ENCODE peak calls at places on chromosomes 16 and 17, in eight cellular contexts. One of them, this sample, is unnamed.

GRCh38 chr16:551210-551609 is 9.0 kb upstream of the PRR35 start:
- DNase-seq in activated CD4-positive, alpha-beta memory T cell treated with anti-CD3 and anti-CD28 coated beads for 36 hours: no peak
- DNase-seq in NCI-H1092 treated with DMSO at 0.1 percent for 48 hours: no peak
- DNase-seq in tibial artery: no peak
- DNase-seq in astrocyte of the spinal cord: no peak
- DNase-seq in CMK: no peak
- DNase-seq in H1: no peak
- DNase-seq in mesenteric fat pad: no peak
- DNase-seq in this sample: no peak

GRCh38 chr16:14289692-14290340 is 218.7 kb downstream of the MRTFB start:
- DNase-seq in astrocyte of the spinal cord: no peak
- DNase-seq in CMK: peak
- DNase-seq in tibial artery: no peak
- DNase-seq in activated CD4-positive, alpha-beta memory T cell treated with anti-CD3 and anti-CD28 coated beads for 36 hours: peak
- DNase-seq in H1: peak
- DNase-seq in mesenteric fat pad: no peak
- DNase-seq in NCI-H1092 treated with DMSO at 0.1 percent for 48 hours: peak
- DNase-seq in this sample: no peak

GRCh38 chr17:67829331-67829730 is 4.0 kb downstream of the BPTF start:
- DNase-seq in mesenteric fat pad: no peak
- DNase-seq in CMK: no peak
- DNase-seq in activated CD4-positive, alpha-beta memory T cell treated with anti-CD3 and anti-CD28 coated beads for 36 hours: peak
- DNase-seq in tibial artery: no peak
- DNase-seq in H1: peak
- DNase-seq in astrocyte of the spinal cord: no peak
- DNase-seq in NCI-H1092 treated with DMSO at 0.1 percent for 48 hours: no peak
- DNase-seq in this sample: no peak

GRCh38 chr17:44979426-44980273 is 11.5 kb upstream of the C1QL1 start:
- DNase-seq in astrocyte of the spinal cord: no peak
- DNase-seq in activated CD4-positive, alpha-beta memory T cell treated with anti-CD3 and anti-CD28 coated beads for 36 hours: no peak
- DNase-seq in CMK: no peak
- DNase-seq in H1: no peak
- DNase-seq in mesenteric fat pad: no peak
- DNase-seq in tibial artery: no peak
- DNase-seq in NCI-H1092 treated with DMSO at 0.1 percent for 48 hours: peak
- DNase-seq in this sample: no peak

GRCh38 chr17:10369239-10369638 is 3.6 kb downstream of the MYH13 start:
- DNase-seq in tibial artery: no peak
- DNase-seq in CMK: no peak
- DNase-seq in astrocyte of the spinal cord: no peak
- DNase-seq in NCI-H1092 treated with DMSO at 0.1 percent for 48 hours: no peak
- DNase-seq in H1: no peak
- DNase-seq in mesenteric fat pad: no peak
- DNase-seq in activated CD4-positive, alpha-beta memory T cell treated with anti-CD3 and anti-CD28 coated beads for 36 hours: no peak
- DNase-seq in this sample: no peak

GRCh38 chr17:35577826-35578194 is 561 bp downstream of the PEX12 start:
- DNase-seq in astrocyte of the spinal cord: peak
- DNase-seq in CMK: no peak
- DNase-seq in NCI-H1092 treated with DMSO at 0.1 percent for 48 hours: no peak
- DNase-seq in tibial artery: no peak
- DNase-seq in activated CD4-positive, alpha-beta memory T cell treated with anti-CD3 and anti-CD28 coated beads for 36 hours: no peak
- DNase-seq in H1: no peak
- DNase-seq in mesenteric fat pad: no peak
- DNase-seq in this sample: no peak

GRCh38 chr17:69418535-69418934 is 4.0 kb downstream of the MAP2K6 start:
- DNase-seq in H1: no peak
- DNase-seq in mesenteric fat pad: no peak
- DNase-seq in NCI-H1092 treated with DMSO at 0.1 percent for 48 hours: no peak
- DNase-seq in astrocyte of the spinal cord: no peak
- DNase-seq in CMK: no peak
- DNase-seq in activated CD4-positive, alpha-beta memory T cell treated with anti-CD3 and anti-CD28 coated beads for 36 hours: no peak
- DNase-seq in tibial artery: no peak
- DNase-seq in this sample: no peak

GRCh38 chr17:76598004-76598439 is 12.4 kb upstream of the ST6GALNAC2 start:
- DNase-seq in astrocyte of the spinal cord: no peak
- DNase-seq in tibial artery: no peak
- DNase-seq in activated CD4-positive, alpha-beta memory T cell treated with anti-CD3 and anti-CD28 coated beads for 36 hours: no peak
- DNase-seq in NCI-H1092 treated with DMSO at 0.1 percent for 48 hours: peak
- DNase-seq in CMK: no peak
- DNase-seq in mesenteric fat pad: no peak
- DNase-seq in H1: no peak
- DNase-seq in this sample: no peak

GRCh38 chr16:54447606-54448440 is 161.2 kb upstream of the IRX3 start:
- DNase-seq in NCI-H1092 treated with DMSO at 0.1 percent for 48 hours: no peak
- DNase-seq in CMK: no peak
- DNase-seq in tibial artery: no peak
- DNase-seq in mesenteric fat pad: no peak
- DNase-seq in activated CD4-positive, alpha-beta memory T cell treated with anti-CD3 and anti-CD28 coated beads for 36 hours: peak
- DNase-seq in H1: no peak
- DNase-seq in astrocyte of the spinal cord: peak
- DNase-seq in this sample: no peak

GRCh38 chr17:31433091-31433790 is 41.8 kb downstream of the RAB11FIP4 start:
- DNase-seq in tibial artery: no peak
- DNase-seq in activated CD4-positive, alpha-beta memory T cell treated with anti-CD3 and anti-CD28 coated beads for 36 hours: peak
- DNase-seq in CMK: peak
- DNase-seq in NCI-H1092 treated with DMSO at 0.1 percent for 48 hours: no peak
- DNase-seq in astrocyte of the spinal cord: no peak
- DNase-seq in H1: no peak
- DNase-seq in mesenteric fat pad: no peak
- DNase-seq in this sample: no peak

GRCh38 chr16:85627835-85628556 is 14.9 kb downstream of the GSE1 start:
- DNase-seq in CMK: no peak
- DNase-seq in astrocyte of the spinal cord: no peak
- DNase-seq in NCI-H1092 treated with DMSO at 0.1 percent for 48 hours: no peak
- DNase-seq in mesenteric fat pad: no peak
- DNase-seq in H1: no peak
- DNase-seq in tibial artery: no peak
- DNase-seq in activated CD4-positive, alpha-beta memory T cell treated with anti-CD3 and anti-CD28 coated beads for 36 hours: no peak
- DNase-seq in this sample: no peak

GRCh38 chr17:77877674-77878355 is 80.7 kb upstream of the TNRC6C start:
- DNase-seq in mesenteric fat pad: no peak
- DNase-seq in astrocyte of the spinal cord: no peak
- DNase-seq in activated CD4-positive, alpha-beta memory T cell treated with anti-CD3 and anti-CD28 coated beads for 36 hours: no peak
- DNase-seq in CMK: no peak
- DNase-seq in tibial artery: no peak
- DNase-seq in H1: no peak
- DNase-seq in NCI-H1092 treated with DMSO at 0.1 percent for 48 hours: no peak
- DNase-seq in this sample: no peak

GRCh38 chr16:11080999-11081630 is 136.8 kb downstream of the CLEC16A start:
- DNase-seq in astrocyte of the spinal cord: no peak
- DNase-seq in CMK: no peak
- DNase-seq in H1: no peak
- DNase-seq in mesenteric fat pad: no peak
- DNase-seq in NCI-H1092 treated with DMSO at 0.1 percent for 48 hours: no peak
- DNase-seq in tibial artery: peak
- DNase-seq in activated CD4-positive, alpha-beta memory T cell treated with anti-CD3 and anti-CD28 coated beads for 36 hours: no peak
- DNase-seq in this sample: no peak

GRCh38 chr16:75216576-75216975 is 2.2 kb upstream of the CTRB1 start:
- DNase-seq in astrocyte of the spinal cord: no peak
- DNase-seq in mesenteric fat pad: no peak
- DNase-seq in NCI-H1092 treated with DMSO at 0.1 percent for 48 hours: no peak
- DNase-seq in activated CD4-positive, alpha-beta memory T cell treated with anti-CD3 and anti-CD28 coated beads for 36 hours: no peak
- DNase-seq in CMK: no peak
- DNase-seq in H1: no peak
- DNase-seq in tibial artery: no peak
- DNase-seq in this sample: no peak

GRCh38 chr16:4370570-4371480 is 823 bp upstream of the VASN start:
- DNase-seq in H1: no peak
- DNase-seq in activated CD4-positive, alpha-beta memory T cell treated with anti-CD3 and anti-CD28 coated beads for 36 hours: no peak
- DNase-seq in mesenteric fat pad: no peak
- DNase-seq in CMK: peak
- DNase-seq in NCI-H1092 treated with DMSO at 0.1 percent for 48 hours: no peak
- DNase-seq in tibial artery: peak
- DNase-seq in astrocyte of the spinal cord: peak
- DNase-seq in this sample: no peak

GRCh38 chr17:66542183-66542966 is 240.0 kb downstream of the PRKCA start:
- DNase-seq in mesenteric fat pad: no peak
- DNase-seq in NCI-H1092 treated with DMSO at 0.1 percent for 48 hours: no peak
- DNase-seq in activated CD4-positive, alpha-beta memory T cell treated with anti-CD3 and anti-CD28 coated beads for 36 hours: no peak
- DNase-seq in tibial artery: no peak
- DNase-seq in CMK: no peak
- DNase-seq in astrocyte of the spinal cord: peak
- DNase-seq in H1: no peak
- DNase-seq in this sample: no peak

GRCh38 chr17:40901981-40902862 is 17.2 kb upstream of the KRT20 start:
- DNase-seq in tibial artery: no peak
- DNase-seq in CMK: no peak
- DNase-seq in mesenteric fat pad: no peak
- DNase-seq in H1: no peak
- DNase-seq in astrocyte of the spinal cord: peak
- DNase-seq in activated CD4-positive, alpha-beta memory T cell treated with anti-CD3 and anti-CD28 coated beads for 36 hours: no peak
- DNase-seq in NCI-H1092 treated with DMSO at 0.1 percent for 48 hours: peak
- DNase-seq in this sample: no peak

GRCh38 chr17:50817838-50818237 is 17.5 kb upstream of the WFIKKN2 start:
- DNase-seq in NCI-H1092 treated with DMSO at 0.1 percent for 48 hours: no peak
- DNase-seq in mesenteric fat pad: no peak
- DNase-seq in activated CD4-positive, alpha-beta memory T cell treated with anti-CD3 and anti-CD28 coated beads for 36 hours: no peak
- DNase-seq in CMK: no peak
- DNase-seq in astrocyte of the spinal cord: peak
- DNase-seq in tibial artery: no peak
- DNase-seq in H1: no peak
- DNase-seq in this sample: no peak

GRCh38 chr17:74872313-74873035 is at the start of gene FDXR:
- DNase-seq in activated CD4-positive, alpha-beta memory T cell treated with anti-CD3 and anti-CD28 coated beads for 36 hours: no peak
- DNase-seq in mesenteric fat pad: no peak
- DNase-seq in CMK: peak
- DNase-seq in NCI-H1092 treated with DMSO at 0.1 percent for 48 hours: no peak
- DNase-seq in astrocyte of the spinal cord: no peak
- DNase-seq in tibial artery: no peak
- DNase-seq in H1: no peak
- DNase-seq in this sample: no peak

GRCh38 chr16:82138478-82139285 is 31.3 kb downstream of the MPHOSPH6 start:
- DNase-seq in astrocyte of the spinal cord: no peak
- DNase-seq in NCI-H1092 treated with DMSO at 0.1 percent for 48 hours: no peak
- DNase-seq in mesenteric fat pad: no peak
- DNase-seq in tibial artery: no peak
- DNase-seq in CMK: no peak
- DNase-seq in activated CD4-positive, alpha-beta memory T cell treated with anti-CD3 and anti-CD28 coated beads for 36 hours: no peak
- DNase-seq in H1: no peak
- DNase-seq in this sample: no peak

GRCh38 chr16:89256651-89257254 is 39.2 kb downstream of the ZNF778 start:
- DNase-seq in tibial artery: no peak
- DNase-seq in NCI-H1092 treated with DMSO at 0.1 percent for 48 hours: peak
- DNase-seq in activated CD4-positive, alpha-beta memory T cell treated with anti-CD3 and anti-CD28 coated beads for 36 hours: peak
- DNase-seq in mesenteric fat pad: no peak
- DNase-seq in astrocyte of the spinal cord: peak
- DNase-seq in CMK: no peak
- DNase-seq in H1: peak
- DNase-seq in this sample: no peak

GRCh38 chr17:42027961-42028790 is 8.3 kb downstream of the NKIRAS2 start:
- DNase-seq in H1: peak
- DNase-seq in astrocyte of the spinal cord: no peak
- DNase-seq in NCI-H1092 treated with DMSO at 0.1 percent for 48 hours: no peak
- DNase-seq in activated CD4-positive, alpha-beta memory T cell treated with anti-CD3 and anti-CD28 coated beads for 36 hours: no peak
- DNase-seq in mesenteric fat pad: no peak
- DNase-seq in CMK: no peak
- DNase-seq in tibial artery: no peak
- DNase-seq in this sample: no peak

GRCh38 chr17:82859431-82860403 is 19.9 kb upstream of the ZNF750 start:
- DNase-seq in CMK: peak
- DNase-seq in activated CD4-positive, alpha-beta memory T cell treated with anti-CD3 and anti-CD28 coated beads for 36 hours: peak
- DNase-seq in H1: no peak
- DNase-seq in astrocyte of the spinal cord: peak
- DNase-seq in NCI-H1092 treated with DMSO at 0.1 percent for 48 hours: no peak
- DNase-seq in mesenteric fat pad: no peak
- DNase-seq in tibial artery: peak
- DNase-seq in this sample: no peak

GRCh38 chr17:56752263-56752662 is 81.5 kb downstream of the C17orf67 start:
- DNase-seq in H1: no peak
- DNase-seq in CMK: no peak
- DNase-seq in NCI-H1092 treated with DMSO at 0.1 percent for 48 hours: no peak
- DNase-seq in astrocyte of the spinal cord: no peak
- DNase-seq in mesenteric fat pad: no peak
- DNase-seq in activated CD4-positive, alpha-beta memory T cell treated with anti-CD3 and anti-CD28 coated beads for 36 hours: no peak
- DNase-seq in tibial artery: no peak
- DNase-seq in this sample: no peak

GRCh38 chr16:49519008-49519656 is 145.5 kb downstream of the C16orf78 start:
- DNase-seq in tibial artery: no peak
- DNase-seq in CMK: no peak
- DNase-seq in mesenteric fat pad: no peak
- DNase-seq in H1: no peak
- DNase-seq in activated CD4-positive, alpha-beta memory T cell treated with anti-CD3 and anti-CD28 coated beads for 36 hours: peak
- DNase-seq in NCI-H1092 treated with DMSO at 0.1 percent for 48 hours: no peak
- DNase-seq in astrocyte of the spinal cord: no peak
- DNase-seq in this sample: no peak

GRCh38 chr16:80682435-80683070 is 121.8 kb downstream of the CDYL2 start:
- DNase-seq in NCI-H1092 treated with DMSO at 0.1 percent for 48 hours: no peak
- DNase-seq in astrocyte of the spinal cord: peak
- DNase-seq in CMK: no peak
- DNase-seq in activated CD4-positive, alpha-beta memory T cell treated with anti-CD3 and anti-CD28 coated beads for 36 hours: no peak
- DNase-seq in mesenteric fat pad: no peak
- DNase-seq in H1: no peak
- DNase-seq in tibial artery: no peak
- DNase-seq in this sample: no peak

GRCh38 chr16:26645629-26646028 is 421.1 kb upstream of the C16orf82 start:
- DNase-seq in NCI-H1092 treated with DMSO at 0.1 percent for 48 hours: no peak
- DNase-seq in astrocyte of the spinal cord: no peak
- DNase-seq in mesenteric fat pad: no peak
- DNase-seq in tibial artery: no peak
- DNase-seq in activated CD4-positive, alpha-beta memory T cell treated with anti-CD3 and anti-CD28 coated beads for 36 hours: peak
- DNase-seq in CMK: no peak
- DNase-seq in H1: peak
- DNase-seq in this sample: peak

GRCh38 chr16:85542548-85542927 is 70.6 kb upstream of the GSE1 start:
- DNase-seq in mesenteric fat pad: no peak
- DNase-seq in H1: no peak
- DNase-seq in NCI-H1092 treated with DMSO at 0.1 percent for 48 hours: no peak
- DNase-seq in astrocyte of the spinal cord: no peak
- DNase-seq in activated CD4-positive, alpha-beta memory T cell treated with anti-CD3 and anti-CD28 coated beads for 36 hours: no peak
- DNase-seq in tibial artery: no peak
- DNase-seq in CMK: no peak
- DNase-seq in this sample: no peak

GRCh38 chr16:87330646-87331045 is 13.5 kb upstream of the C16orf95 start:
- DNase-seq in mesenteric fat pad: no peak
- DNase-seq in tibial artery: no peak
- DNase-seq in H1: no peak
- DNase-seq in astrocyte of the spinal cord: no peak
- DNase-seq in activated CD4-positive, alpha-beta memory T cell treated with anti-CD3 and anti-CD28 coated beads for 36 hours: no peak
- DNase-seq in NCI-H1092 treated with DMSO at 0.1 percent for 48 hours: no peak
- DNase-seq in CMK: no peak
- DNase-seq in this sample: no peak

GRCh38 chr16:27310576-27311448 is 3.0 kb upstream of the IL4R start:
- DNase-seq in NCI-H1092 treated with DMSO at 0.1 percent for 48 hours: no peak
- DNase-seq in tibial artery: peak
- DNase-seq in mesenteric fat pad: peak
- DNase-seq in CMK: no peak
- DNase-seq in astrocyte of the spinal cord: no peak
- DNase-seq in H1: no peak
- DNase-seq in activated CD4-positive, alpha-beta memory T cell treated with anti-CD3 and anti-CD28 coated beads for 36 hours: no peak
- DNase-seq in this sample: no peak